ENCODE peak calls at places on chromosomes 12 and 14, in four cellular contexts. B is GM06990; N is stimulated activated CD8-positive, alpha-beta memory T cell treated with anti-CD3 and anti-CD28 coated beads, Interleukin-12 subunit alpha, Interleukin-12 subunit beta, amount 100 ng/mL, for 4 hours; I is endodermal cell. F is an unnamed sample.

GRCh38 chr12:98492580-98493140 is 22.7 kb upstream of the TMPO start:
- DNase-seq in B (no peak), N (no peak), I (peak), F (no peak)

GRCh38 chr14:103422981-103423600 is 37.9 kb downstream of the MARK3 start:
- DNase-seq in B (no peak), N (no peak), I (no peak), F (no peak)

GRCh38 chr14:100293497-100294212 is 12.6 kb downstream of the SLC25A29 start:
- DNase-seq in B (no peak), N (no peak), I (peak), F (no peak)

GRCh38 chr12:93938921-93939320 is 209.5 kb upstream of the PLXNC1 start:
- DNase-seq in B (no peak), N (no peak), I (no peak), F (no peak)

GRCh38 chr12:6766651-6767300 is 613 bp downstream of the PTMS start:
- DNase-seq in B (peak), N (peak), I (peak), F (peak)

GRCh38 chr14:99251721-99252120 is 20.3 kb downstream of the BCL11B start:
- DNase-seq in B (no peak), N (no peak), I (no peak), F (no peak)

GRCh38 chr12:106499628-106500027 is 83.2 kb upstream of the RFX4 start:
- DNase-seq in B (no peak), N (no peak), I (no peak), F (no peak)

GRCh38 chr12:100908501-100908900 is 113.9 kb downstream of the ANO4 start:
- DNase-seq in B (no peak), N (no peak), I (no peak), F (no peak)

GRCh38 chr12:114681149-114681849 is 2.7 kb downstream of the TBX3 start:
- DNase-seq in B (no peak), N (no peak), I (peak), F (no peak)

GRCh38 chr12:16636435-16637055 is 30.6 kb upstream of the LMO3 start:
- DNase-seq in B (peak), N (no peak), I (no peak), F (no peak)

GRCh38 chr14:22532345-22533056 is 56.5 kb downstream of the DAD1 start:
- DNase-seq in B (no peak), N (no peak), I (no peak), F (no peak)

GRCh38 chr14:66395300-66395699 is 90.9 kb upstream of the CCDC196 start:
- DNase-seq in B (peak), N (no peak), I (peak), F (no peak)

GRCh38 chr12:93879476-93880376 is 202.6 kb downstream of the CRADD start:
- DNase-seq in B (no peak), N (no peak), I (no peak), F (no peak)

GRCh38 chr14:89794096-89794495 is 160.4 kb downstream of the EFCAB11 start:
- DNase-seq in B (no peak), N (no peak), I (no peak), F (no peak)

GRCh38 chr14:91555531-91555930 is 45.4 kb upstream of the PPP4R3A start:
- DNase-seq in B (no peak), N (no peak), I (no peak), F (no peak)

GRCh38 chr12:91307957-91308705 is 125.5 kb upstream of the DCN start:
- DNase-seq in B (no peak), N (no peak), I (no peak), F (no peak)

GRCh38 chr14:81955123-81955522 is 421.5 kb upstream of the SEL1L start:
- DNase-seq in B (no peak), N (no peak), I (no peak), F (no peak)

GRCh38 chr14:77043177-77043983 is 14.9 kb upstream of the IRF2BPL start:
- DNase-seq in B (peak), N (no peak), I (peak), F (no peak)

GRCh38 chr14:51650721-51651387 is 856 bp upstream of the FRMD6 start:
- DNase-seq in B (peak), N (no peak), I (peak), F (peak)

GRCh38 chr12:52250048-52250990 is 17.3 kb downstream of the KRT7 start:
- DNase-seq in B (no peak), N (no peak), I (peak), F (no peak)

GRCh38 chr14:32623300-32624093 is 294.4 kb downstream of the AKAP6 start:
- DNase-seq in B (no peak), N (no peak), I (no peak), F (no peak)

GRCh38 chr14:54854181-54854580 is 48.4 kb downstream of the GCH1 start:
- DNase-seq in B (peak), N (no peak), I (peak), F (no peak)

GRCh38 chr14:70567791-70568190 is 32.7 kb downstream of the MED6 start:
- DNase-seq in B (peak), N (no peak), I (peak), F (peak)

F was measured in DMS53.